ENCODE peak calls at places on chromosomes 5 and 9, in ten cellular contexts. N, Z, Q, W, F, U, L, O, H and D are unnamed samples.

GRCh38 chr5:56440871-56441740 is 208.0 kb upstream of the ANKRD55 start:
- DNase-seq in N (no peak), Z (no peak), Q (no peak), W (peak; percentile 27), F (peak; percentile 44), U (no peak), L (no peak), O (no peak), H (no peak), D (no peak)

GRCh38 chr5:121691478-121691877 is 160.2 kb upstream of the FTMT start:
- DNase-seq in N (no peak), Z (no peak), Q (peak; percentile 33), W (no peak), F (no peak), U (no peak), L (no peak), O (no peak), H (no peak), D (no peak)

GRCh38 chr9:92406506-92406905 is 2.1 kb upstream of the OGN start:
- DNase-seq in N (peak; percentile 16), Z (peak; percentile 76), Q (no peak), W (peak; percentile 34), F (peak; percentile 49), U (peak; percentile 22), L (peak; percentile 55), O (peak; percentile 80), H (no peak), D (no peak)

GRCh38 chr9:127899200-127899943 is at the start of gene ST6GALNAC6:
- DNase-seq in N (peak; percentile 59), Z (peak; percentile 82), Q (peak; percentile 78), W (peak; percentile 81), F (peak; percentile 47), U (peak; percentile 88), L (peak; percentile 59), O (peak; percentile 88), H (peak; percentile 77), D (peak; percentile 77)

GRCh38 chr9:110996436-110997224 is 41.6 kb downstream of the LPAR1 start:
- DNase-seq in N (no peak), Z (peak; percentile 49), Q (peak; percentile 39), W (peak; percentile 45), F (peak; percentile 72), U (no peak), L (no peak), O (peak; percentile 68), H (no peak), D (no peak)

GRCh38 chr9:129552064-129552463 is 68.8 kb downstream of the C9orf50 start:
- DNase-seq in N (no peak), Z (no peak), Q (no peak), W (no peak), F (no peak), U (no peak), L (no peak), O (no peak), H (no peak), D (no peak)

GRCh38 chr9:127169507-127169883 is 47.1 kb upstream of the ANGPTL2 start:
- DNase-seq in N (no peak), Z (no peak), Q (no peak), W (no peak), F (no peak), U (no peak), L (no peak), O (no peak), H (no peak), D (no peak)

GRCh38 chr9:121743441-121744001 is 92.1 kb downstream of the DAB2IP start:
- DNase-seq in N (no peak), Z (peak; percentile 89), Q (peak; percentile 90), W (peak; percentile 85), F (peak; percentile 75), U (no peak), L (no peak), O (peak; percentile 96), H (peak; percentile 87), D (no peak)

GRCh38 chr9:34746526-34746925 is 36.6 kb upstream of the CCL21 start:
- DNase-seq in N (no peak), Z (no peak), Q (no peak), W (no peak), F (no peak), U (no peak), L (no peak), O (no peak), H (no peak), D (no peak)

GRCh38 chr5:5497132-5497748 is 74.8 kb downstream of the ICE1 start:
- DNase-seq in N (no peak), Z (peak; percentile 63), Q (no peak), W (peak; percentile 24), F (peak; percentile 24), U (peak; percentile 39), L (peak; percentile 13), O (peak; percentile 72), H (peak; percentile 34), D (no peak)

GRCh38 chr5:132850066-132850465 is 16.2 kb downstream of the GDF9 start:
- DNase-seq in N (no peak), Z (no peak), Q (no peak), W (no peak), F (peak; percentile 36), U (no peak), L (no peak), O (no peak), H (no peak), D (no peak)

GRCh38 chr5:1215320-1216096 is 9.7 kb upstream of the SLC6A18 start:
- DNase-seq in N (no peak), Z (peak; percentile 32), Q (no peak), W (no peak), F (no peak), U (no peak), L (no peak), O (no peak), H (no peak), D (peak; percentile 3)

GRCh38 chr5:179866241-179867078 is 7.8 kb upstream of the MRNIP start:
- DNase-seq in N (no peak), Z (no peak), Q (no peak), W (no peak), F (no peak), U (peak; percentile 63), L (no peak), O (no peak), H (no peak), D (no peak)

GRCh38 chr5:108113950-108114349 is 267.9 kb downstream of the FBXL17 start:
- DNase-seq in N (no peak), Z (no peak), Q (no peak), W (no peak), F (no peak), U (no peak), L (no peak), O (no peak), H (no peak), D (no peak)

DNA sequence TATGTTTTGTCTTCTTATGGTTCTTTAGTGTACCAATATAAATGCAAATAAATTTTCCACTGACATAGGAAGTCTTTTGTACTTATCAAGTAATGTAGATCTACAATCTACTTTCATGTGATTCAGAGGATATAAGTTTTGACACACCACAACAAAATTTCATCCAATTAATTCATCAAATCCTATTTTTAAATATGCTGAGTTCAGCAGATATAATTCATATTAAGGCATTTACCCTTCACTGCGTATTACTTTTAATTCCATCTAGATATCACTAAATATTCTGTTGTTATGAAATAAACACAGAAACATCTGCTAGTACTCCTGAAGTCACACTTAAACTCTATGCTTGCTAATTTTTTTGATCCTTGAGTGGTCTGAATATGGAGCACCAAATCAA is 19.8 kb upstream of the ZNF354A start:
- DNase-seq in N (no peak), Z (no peak), Q (no peak), W (no peak), F (no peak), U (no peak), L (no peak), O (no peak), H (no peak), D (no peak)
- H3K9me3 ChIP-seq in N (no peaks in the 10 kb centered on the region), Z (no peaks in the 10 kb centered on the region), Q (no peaks in the 10 kb centered on the region), W (no peaks in the 10 kb centered on the region), F (no peaks in the 10 kb centered on the region), U (no peaks in the 10 kb centered on the region), L (no peaks in the 10 kb centered on the region), O (no peaks in the 10 kb centered on the region), H (no peaks in the 10 kb centered on the region), D (no peaks in the 10 kb centered on the region)

GRCh38 chr9:134891016-134891589 is 10.5 kb downstream of the FCN2 start:
- DNase-seq in N (no peak), Z (no peak), Q (peak; percentile 16), W (no peak), F (no peak), U (no peak), L (no peak), O (no peak), H (no peak), D (no peak)
- H3K9me3 ChIP-seq in N (no peaks in the 10 kb centered on the region), Z (no peaks in the 10 kb centered on the region), Q (no peaks in the 10 kb centered on the region), W (no peaks in the 10 kb centered on the region), F (no peaks in the 10 kb centered on the region), U (no peaks in the 10 kb centered on the region), L (no peaks in the 10 kb centered on the region), O (no peaks in the 10 kb centered on the region), H (peaks cover 12% of the 10 kb centered on the region), D (no peaks in the 10 kb centered on the region)

DNA sequence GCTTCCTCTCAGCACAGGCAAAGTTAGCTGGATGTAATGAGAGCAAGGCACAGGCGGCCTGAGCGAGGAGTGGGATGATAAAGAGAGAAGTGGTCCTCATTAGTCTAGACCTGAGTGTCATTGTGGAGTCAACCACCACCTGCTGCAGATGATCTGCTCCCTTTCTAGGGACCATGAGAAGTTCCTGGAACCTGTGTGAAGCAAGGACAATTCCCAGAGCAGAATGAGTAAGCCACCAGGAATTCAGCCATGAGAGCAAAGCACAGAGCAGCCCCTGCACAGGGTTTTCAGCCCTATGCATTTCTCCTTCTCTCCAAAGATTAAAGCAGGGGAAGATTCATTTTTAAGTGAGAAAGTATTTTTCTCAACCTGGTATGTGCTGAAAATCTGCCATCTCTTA is 146.8 kb upstream of the SPEF2 start:
- DNase-seq in N (no peak), Z (no peak), Q (no peak), W (no peak), F (peak; percentile 17), U (no peak), L (no peak), O (no peak), H (no peak), D (no peak)
- H3K9me3 ChIP-seq in N (no peaks in the 10 kb centered on the region), Z (no peaks in the 10 kb centered on the region), Q (no peaks in the 10 kb centered on the region), W (no peaks in the 10 kb centered on the region), F (no peaks in the 10 kb centered on the region), U (no peaks in the 10 kb centered on the region), L (no peaks in the 10 kb centered on the region), O (no peaks in the 10 kb centered on the region), H (no peaks in the 10 kb centered on the region), D (no peaks in the 10 kb centered on the region)

GRCh38 chr5:141403387-141403786 is 809 bp downstream of the PCDHGA9 start:
- DNase-seq in N (no peak), Z (no peak), Q (no peak), W (no peak), F (no peak), U (no peak), L (no peak), O (no peak), H (no peak), D (no peak)
- H3K9me3 ChIP-seq in N (peaks cover 4% of the 10 kb centered on the region), Z (peaks cover 39% of the 10 kb centered on the region), Q (peaks cover 54% of the 10 kb centered on the region), W (no peaks in the 10 kb centered on the region), F (peaks cover 50% of the 10 kb centered on the region), U (no peaks in the 10 kb centered on the region), L (peaks cover 42% of the 10 kb centered on the region), O (peaks cover 89% of the 10 kb centered on the region), H (peaks cover 100% of the 10 kb centered on the region), D (peaks cover 4% of the 10 kb centered on the region)

DNA sequence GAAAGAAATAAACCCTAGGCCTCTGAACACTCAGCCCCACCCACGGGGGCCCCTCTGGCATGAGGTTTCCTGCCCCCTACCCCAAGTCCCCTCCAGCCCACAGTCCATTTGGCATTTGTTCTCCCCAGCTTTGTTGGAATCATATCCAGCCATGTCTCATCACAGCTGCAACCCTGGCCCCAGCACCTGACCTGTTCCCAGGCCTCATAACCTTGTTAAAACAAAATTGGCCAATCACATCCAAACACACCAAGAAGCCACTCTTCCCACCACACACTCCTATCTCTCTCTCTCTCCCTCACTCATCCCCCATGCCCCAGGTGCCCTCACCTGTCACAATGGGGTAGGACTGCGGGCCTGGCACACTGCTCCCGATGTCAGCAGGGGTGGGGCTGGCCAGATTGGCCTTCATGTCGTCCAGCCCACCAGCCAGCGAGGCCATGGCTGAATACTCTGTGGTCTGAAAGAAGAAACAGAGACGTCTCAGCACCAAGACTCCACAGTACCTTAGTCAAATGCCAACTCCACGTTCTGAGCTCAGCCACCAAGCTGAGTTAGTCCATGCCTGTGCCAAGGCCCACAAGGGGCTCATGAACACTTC is 110.9 kb downstream of the PAX5 start:
- DNase-seq in N (no peak), Z (no peak), Q (no peak), W (no peak), F (no peak), U (no peak), L (no peak), O (no peak), H (no peak), D (no peak)
- H3K9me3 ChIP-seq in N (no peaks in the 10 kb centered on the region), Z (no peaks in the 10 kb centered on the region), Q (no peaks in the 10 kb centered on the region), W (no peaks in the 10 kb centered on the region), F (no peaks in the 10 kb centered on the region), U (no peaks in the 10 kb centered on the region), L (no peaks in the 10 kb centered on the region), O (no peaks in the 10 kb centered on the region), H (peaks cover 8% of the 10 kb centered on the region), D (no peaks in the 10 kb centered on the region)